ENCODE peak calls at places on chromosomes 16 and 17, in five cellular contexts. W is psoas muscle, J is stomach, Y is astrocyte of the cerebellum, N is K562. B is an unnamed sample.

GRCh38 chr16:30665830-30666190 is 7.6 kb downstream of the FBRS start:
- DNase-seq in W (no peak), J (no peak), Y (no peak), N (no peak), B (no peak)

GRCh38 chr17:78304549-78305037 is 55.3 kb downstream of the SOCS3 start:
- DNase-seq in W (peak; percentile 56), J (no peak), Y (no peak), N (no peak), B (no peak)

GRCh38 chr17:76145231-76146052 is 4.4 kb upstream of the FOXJ1 start:
- DNase-seq in W (no peak), J (no peak), Y (no peak), N (no peak), B (no peak)

GRCh38 chr16:19677403-19677802 is 40.6 kb downstream of the KNOP1 start:
- DNase-seq in W (no peak), J (no peak), Y (no peak), N (no peak), B (no peak)

GRCh38 chr17:42819939-42820535 is 4.0 kb downstream of the BECN1 start:
- DNase-seq in W (peak; percentile 66), J (peak; percentile 71), Y (no peak), N (peak; percentile 86), B (peak; percentile 19)

GRCh38 chr17:76540381-76541300 is 797 bp downstream of the PRCD start:
- DNase-seq in W (peak; percentile 93), J (peak; percentile 92), Y (peak; percentile 83), N (peak; percentile 97), B (no peak)

GRCh38 chr17:82228842-82229685 is at the start of gene SLC16A3:
- DNase-seq in W (peak; percentile 74), J (peak; percentile 76), Y (no peak), N (no peak), B (no peak)

GRCh38 chr17:7064248-7064647 is 15.8 kb downstream of the CLEC10A start:
- DNase-seq in W (no peak), J (no peak), Y (peak; percentile 50), N (no peak), B (no peak)

GRCh38 chr17:50079334-50080095 is 15.6 kb upstream of the PDK2 start:
- DNase-seq in W (no peak), J (peak; percentile 71), Y (no peak), N (peak; percentile 76), B (no peak)

GRCh38 chr16:46650224-46650623 is 29.0 kb upstream of the SHCBP1 start:
- DNase-seq in W (peak; percentile 26), J (no peak), Y (no peak), N (no peak), B (no peak)

GRCh38 chr17:77831497-77832179 is 126.9 kb upstream of the TNRC6C start:
- DNase-seq in W (no peak), J (no peak), Y (peak; percentile 48), N (no peak), B (no peak)

GRCh38 chr17:78374631-78375274 is 3.7 kb upstream of the PGS1 start:
- DNase-seq in W (no peak), J (no peak), Y (peak; percentile 65), N (no peak), B (no peak)

GRCh38 chr16:29877266-29877961 is 14.4 kb upstream of the CDIPT start:
- DNase-seq in W (no peak), J (no peak), Y (no peak), N (peak; percentile 94), B (peak; percentile 56)

GRCh38 chr16:64711596-64711995 is 410.3 kb downstream of the CDH11 start:
- DNase-seq in W (no peak), J (no peak), Y (no peak), N (no peak), B (no peak)

GRCh38 chr16:17448640-17449638 is 21.8 kb downstream of the XYLT1 start:
- DNase-seq in W (peak; percentile 42), J (no peak), Y (no peak), N (no peak), B (no peak)

GRCh38 chr17:4934173-4934979 is 2.3 kb downstream of the GP1BA start:
- DNase-seq in W (no peak), J (peak; percentile 69), Y (no peak), N (peak; percentile 55), B (no peak)

GRCh38 chr17:40352779-40353394 is 11.7 kb downstream of the GJD3 start:
- DNase-seq in W (no peak), J (no peak), Y (no peak), N (peak; percentile 72), B (no peak)

GRCh38 chr16:66309-67182 is 5.9 kb downstream of the RHBDF1 start:
- DNase-seq in W (peak; percentile 13), J (no peak), Y (no peak), N (no peak), B (no peak)

GRCh38 chr16:55494994-55495421 is 13.9 kb upstream of the LPCAT2 start:
- DNase-seq in W (no peak), J (peak; percentile 51), Y (peak; percentile 82), N (peak; percentile 47), B (no peak)
- TF ChIP-seq CTCF in W (peak; percentile 41), J (no peak), Y (peak; percentile 43), N (peak; percentile 48), B (no peak)

GRCh38 chr17:67855504-67856324 is 30.4 kb downstream of the BPTF start:
- DNase-seq in W (no peak), J (no peak), Y (no peak), N (peak; percentile 51), B (no peak)

GRCh38 chr17:67845374-67845773 is 20.1 kb downstream of the BPTF start:
- DNase-seq in W (no peak), J (no peak), Y (no peak), N (no peak), B (no peak)

GRCh38 chr17:67853703-67854102 is 28.4 kb downstream of the BPTF start:
- DNase-seq in W (no peak), J (no peak), Y (no peak), N (no peak), B (no peak)

GRCh38 chr17:67854378-67854777 is 29.1 kb downstream of the BPTF start:
- DNase-seq in W (no peak), J (no peak), Y (no peak), N (no peak), B (no peak)

GRCh38 chr17:67850991-67851631 is 25.8 kb downstream of the BPTF start:
- DNase-seq in W (no peak), J (no peak), Y (no peak), N (no peak), B (no peak)
- H3K4me3 ChIP-seq in W (no peak overlapping the region), J (no peak overlapping the region), Y (no peak overlapping the region), N (no peak overlapping the region), B (no peak overlapping the region)

GRCh38 chr16:83952940-83953795 is at the start of gene OSGIN1:
- DNase-seq in W (peak; percentile 95), J (peak; percentile 96), Y (peak; percentile 56), N (peak; percentile 98), B (peak; percentile 44)

GRCh38 chr16:83952587-83952939 is 477 bp upstream of the OSGIN1 start:
- DNase-seq in W (peak; percentile 67), J (peak; percentile 35), Y (no peak), N (no peak), B (no peak)

GRCh38 chr16:83954577-83955016 is 1.6 kb downstream of the OSGIN1 start:
- DNase-seq in W (peak; percentile 59), J (peak; percentile 56), Y (no peak), N (peak; percentile 56), B (no peak)

GRCh38 chr16:83955218-83956130 is 2.4 kb downstream of the OSGIN1 start:
- DNase-seq in W (no peak), J (no peak), Y (peak; percentile 41), N (no peak), B (no peak)

GRCh38 chr16:83953796-83954576 is 946 bp downstream of the OSGIN1 start:
- DNase-seq in W (no peak), J (no peak), Y (no peak), N (peak; percentile 81), B (peak; percentile 24)
- TF ChIP-seq CTCF in W (peak; percentile 51), J (no peak), Y (peak; percentile 66), N (peak; percentile 83), B (peak; percentile 81)

GRCh38 chr17:35148144-35148543 is 527 bp downstream of the UNC45B start:
- DNase-seq in W (no peak), J (no peak), Y (no peak), N (no peak), B (no peak)
- H3K4me3 ChIP-seq in W (peak overlapping the region; percentile 78), J (no peak overlapping the region), Y (no peak overlapping the region), N (no peak overlapping the region), B (no peak overlapping the region)

B was measured in GM12864.